ENCODE peak calls at places on chromosomes 2 and 18, in four cellular contexts. Y is neuronal stem cell; B is SK-N-SH; V is CD8-positive, alpha-beta T cell. I is an unnamed sample.
A peak's percentile ranks its signal among the peaks of the same experiment; 100 is the strongest.

GRCh38 chr2:64770781-64771334 is 117.1 kb upstream of the SERTAD2 start:
- DNase-seq in Y (no peak), B (no peak), V (no peak), I (no peak)

GRCh38 chr2:184468826-184469225 is 129.5 kb upstream of the ZNF804A start:
- DNase-seq in Y (no peak), B (no peak), V (no peak), I (no peak)

GRCh38 chr18:51010218-51010617 is 19.8 kb upstream of the SMAD4 start:
- DNase-seq in Y (no peak), B (no peak), V (no peak), I (no peak)

GRCh38 chr2:124339709-124340108 is 314.6 kb downstream of the CNTNAP5 start:
- DNase-seq in Y (no peak), B (no peak), V (no peak), I (no peak)

GRCh38 chr2:58702302-58702696 is 461.2 kb upstream of the FANCL start:
- DNase-seq in Y (no peak), B (no peak), V (no peak), I (no peak)

GRCh38 chr2:38602136-38602731 is 494 bp downstream of the HNRNPLL start:
- DNase-seq in Y (peak; percentile 48), B (peak; percentile 77), V (peak; percentile 64), I (peak; percentile 69)

GRCh38 chr2:219467736-219468075 is 31.0 kb upstream of the GMPPA start:
- DNase-seq in Y (no peak), B (no peak), V (no peak), I (no peak)

GRCh38 chr2:101026253-101026701 is 24.2 kb downstream of the RPL31 start:
- DNase-seq in Y (no peak), B (no peak), V (no peak), I (peak; percentile 59)

GRCh38 chr2:197239434-197239833 is 71.1 kb downstream of the ANKRD44 start:
- DNase-seq in Y (no peak), B (no peak), V (no peak), I (no peak)

GRCh38 chr2:67565761-67566160 is 168.6 kb downstream of the ETAA1 start:
- DNase-seq in Y (no peak), B (no peak), V (no peak), I (no peak)

GRCh38 chr2:143946436-143947385 is 573.2 kb downstream of the ZEB2 start:
- DNase-seq in Y (no peak), B (no peak), V (no peak), I (no peak)

GRCh38 chr2:37020212-37020886 is 54.0 kb upstream of the STRN start:
- DNase-seq in Y (no peak), B (peak; percentile 25), V (no peak), I (no peak)

GRCh38 chr2:189440644-189440946 is 679 bp upstream of the WDR75 start:
- DNase-seq in Y (no peak), B (no peak), V (no peak), I (peak; percentile 10)

GRCh38 chr2:219613671-219614070 is 13.8 kb upstream of the SLC4A3 start:
- DNase-seq in Y (no peak), B (no peak), V (no peak), I (no peak)

GRCh38 chr2:229586012-229586411 is 128.3 kb downstream of the DNER start:
- DNase-seq in Y (no peak), B (no peak), V (no peak), I (no peak)

GRCh38 chr18:79964330-79965118 is at the start of gene HSBP1L1:
- DNase-seq in Y (peak; percentile 56), B (peak; percentile 85), V (peak; percentile 81), I (peak; percentile 95)

GRCh38 chr2:229348135-229348534 is 77.0 kb upstream of the PID1 start:
- DNase-seq in Y (no peak), B (no peak), V (no peak), I (no peak)

GRCh38 chr2:217805679-217806479 is 196.9 kb downstream of the TNS1 start:
- DNase-seq in Y (no peak), B (no peak), V (no peak), I (no peak)

GRCh38 chr2:24199968-24200590 is 25.2 kb downstream of the FAM228A start:
- DNase-seq in Y (no peak), B (no peak), V (no peak), I (no peak)

GRCh38 chr2:175057078-175057685 is 52.0 kb upstream of the CHN1 start:
- DNase-seq in Y (no peak), B (no peak), V (no peak), I (peak; percentile 31)

GRCh38 chr2:197079832-197080555 is 153.5 kb upstream of the PGAP1 start:
- DNase-seq in Y (no peak), B (peak; percentile 59), V (no peak), I (no peak)

GRCh38 chr2:112959109-112959591 is 18.7 kb upstream of the IL36G start:
- DNase-seq in Y (no peak), B (peak; percentile 8), V (no peak), I (peak; percentile 11)

GRCh38 chr2:211737282-211737681 is 801.3 kb downstream of the ERBB4 start:
- DNase-seq in Y (no peak), B (no peak), V (no peak), I (no peak)

GRCh38 chr2:58762176-58762781 is 521.2 kb upstream of the FANCL start:
- DNase-seq in Y (peak; percentile 78), B (peak; percentile 29), V (no peak), I (peak; percentile 21)

GRCh38 chr18:49055787-49056186 is 105.0 kb upstream of the SMAD7 start:
- DNase-seq in Y (no peak), B (no peak), V (no peak), I (no peak)

GRCh38 chr2:68878753-68879152 is 7.6 kb upstream of the BMP10 start:
- DNase-seq in Y (no peak), B (no peak), V (no peak), I (no peak)

GRCh38 chr2:221334466-221334865 is 237.6 kb downstream of the EPHA4 start:
- DNase-seq in Y (no peak), B (no peak), V (no peak), I (no peak)

GRCh38 chr2:57139179-57139578 is 907.4 kb upstream of the VRK2 start:
- DNase-seq in Y (no peak), B (no peak), V (no peak), I (no peak)

GRCh38 chr18:21735452-21736015 is 5.1 kb upstream of the MIB1 start:
- DNase-seq in Y (no peak), B (no peak), V (no peak), I (peak; percentile 49)

GRCh38 chr2:177812713-177813396 is 259.7 kb downstream of the PDE11A start:
- DNase-seq in Y (no peak), B (no peak), V (no peak), I (no peak)

GRCh38 chr2:74551530-74551929 is 2.2 kb downstream of the LOXL3 start:
- DNase-seq in Y (no peak), B (no peak), V (no peak), I (no peak)

GRCh38 chr2:74553892-74554820 is at the start of the genes DOK1 and LOXL3:
- DNase-seq in Y (peak; percentile 92), B (peak; percentile 98), V (peak; percentile 88), I (peak; percentile 98)

GRCh38 chr2:74554821-74555531 is 456 bp downstream of the DOK1 start:
- DNase-seq in Y (peak; percentile 49), B (peak; percentile 73), V (peak; percentile 71), I (peak; percentile 89)

GRCh38 chr2:74551942-74552913 is 1.5 kb downstream of the LOXL3 start:
- DNase-seq in Y (no peak), B (no peak), V (no peak), I (no peak)

GRCh38 chr2:74552914-74553811 is 579 bp downstream of the LOXL3 start:
- DNase-seq in Y (peak; percentile 14), B (peak; percentile 76), V (no peak), I (peak; percentile 84)
- H3K4me3 ChIP-seq in Y (peak overlapping the region; percentile 67), B (peak overlapping the region; percentile 86), V (peak overlapping the region; percentile 100), I (peak overlapping the region; percentile 91)

DNA sequence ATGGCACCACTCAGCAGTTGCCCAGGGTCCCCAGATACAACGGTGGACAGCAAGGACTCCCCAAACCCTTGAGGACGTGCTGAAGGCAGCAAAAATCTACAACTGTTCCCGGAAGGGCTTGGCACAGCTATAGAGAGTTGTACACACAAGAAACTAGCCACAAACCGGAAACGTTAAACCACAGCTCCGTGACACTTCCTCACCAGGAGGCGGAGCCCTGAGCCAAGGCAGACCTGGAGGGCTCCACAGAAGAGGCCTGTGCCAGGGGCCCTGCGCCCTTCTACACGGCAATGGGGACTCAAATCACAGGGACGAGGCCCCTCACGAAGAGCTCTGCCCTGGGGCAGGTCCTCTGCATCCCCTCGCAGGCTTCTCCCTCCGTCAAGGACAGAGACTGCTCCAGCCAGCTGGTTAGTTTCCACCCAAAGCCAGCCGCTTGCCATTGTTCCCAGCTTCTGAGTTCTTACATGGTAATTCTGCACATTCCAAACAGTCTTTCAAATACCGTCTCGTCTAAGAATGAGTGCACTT is 133.3 kb downstream of the HDAC4 start:
- DNase-seq in Y (no peak), B (no peak), V (peak; percentile 93), I (peak; percentile 68)
- H3K4me3 ChIP-seq in Y (no peak overlapping the region), B (no peak overlapping the region), V (peak overlapping the region; percentile 62), I (no peak overlapping the region)

GRCh38 chr18:27763341-27763740 is 413.6 kb downstream of the CDH2 start:
- DNase-seq in Y (no peak), B (no peak), V (no peak), I (no peak)
- H3K4me3 ChIP-seq in Y (no peak overlapping the region), B (no peak overlapping the region), V (no peak overlapping the region), I (no peak overlapping the region)

GRCh38 chr2:74119912-74120825 is 27.5 kb downstream of the BOLA3 start:
- DNase-seq in Y (peak; percentile 43), B (peak; percentile 97), V (peak; percentile 91), I (peak; percentile 87)
- H3K4me3 ChIP-seq in Y (peak overlapping the region; percentile 62), B (peak overlapping the region; percentile 74), V (peak overlapping the region; percentile 96), I (peak overlapping the region; percentile 43)

GRCh38 chr2:109031481-109032228 is 42.6 kb upstream of the EDAR start:
- DNase-seq in Y (no peak), B (peak; percentile 63), V (peak; percentile 88), I (peak; percentile 75)
- H3K4me3 ChIP-seq in Y (peak overlapping the region; percentile 22), B (no peak overlapping the region), V (peak overlapping the region; percentile 60), I (peak overlapping the region; percentile 59)

GRCh38 chr2:239164281-239164871 is 236.4 kb downstream of the HDAC4 start:
- DNase-seq in Y (no peak), B (no peak), V (peak; percentile 53), I (no peak)

GRCh38 chr2:239165206-239165831 is 235.5 kb downstream of the HDAC4 start:
- DNase-seq in Y (no peak), B (no peak), V (no peak), I (no peak)

GRCh38 chr2:239167766-239168444 is 232.9 kb downstream of the HDAC4 start:
- DNase-seq in Y (no peak), B (no peak), V (no peak), I (peak; percentile 60)

GRCh38 chr2:239167011-239167673 is 233.7 kb downstream of the HDAC4 start:
- DNase-seq in Y (no peak), B (no peak), V (no peak), I (no peak)

GRCh38 chr2:239166201-239166834 is 234.5 kb downstream of the HDAC4 start:
- DNase-seq in Y (no peak), B (no peak), V (no peak), I (no peak)
- H3K4me3 ChIP-seq in Y (no peak overlapping the region), B (no peak overlapping the region), V (no peak overlapping the region), I (no peak overlapping the region)

I was measured in H7.